ENCODE peak calls at places on chromosomes 11 and 22, in eight cellular contexts. One of them, this sample, is unnamed.

GRCh38 chr11:45795379-45795778 is 9.6 kb upstream of the SLC35C1 start:
- DNase-seq in T follicular helper cell: no peak
- DNase-seq in CD4-positive, alpha-beta memory T cell: no peak
- DNase-seq in central memory CD4-positive, alpha-beta T cell: no peak
- DNase-seq in AG10803: no peak
- DNase-seq in naive thymus-derived CD8-positive, alpha-beta T cell: no peak
- DNase-seq in tibial artery: peak
- DNase-seq in AG04450: no peak
- DNase-seq in this sample: no peak

GRCh38 chr11:45568031-45568430 is 97.4 kb downstream of the CHST1 start:
- DNase-seq in naive thymus-derived CD8-positive, alpha-beta T cell: no peak
- DNase-seq in tibial artery: no peak
- DNase-seq in AG10803: no peak
- DNase-seq in T follicular helper cell: no peak
- DNase-seq in CD4-positive, alpha-beta memory T cell: no peak
- DNase-seq in AG04450: no peak
- DNase-seq in central memory CD4-positive, alpha-beta T cell: no peak
- DNase-seq in this sample: no peak

GRCh38 chr11:63939351-63939920 is 634 bp downstream of the NAA40 start:
- DNase-seq in T follicular helper cell: no peak
- DNase-seq in CD4-positive, alpha-beta memory T cell: no peak
- DNase-seq in AG10803: no peak
- DNase-seq in tibial artery: no peak
- DNase-seq in naive thymus-derived CD8-positive, alpha-beta T cell: no peak
- DNase-seq in AG04450: no peak
- DNase-seq in central memory CD4-positive, alpha-beta T cell: no peak
- DNase-seq in this sample: no peak

GRCh38 chr11:124656759-124657627 is 16.5 kb downstream of the SIAE start:
- DNase-seq in CD4-positive, alpha-beta memory T cell: no peak
- DNase-seq in naive thymus-derived CD8-positive, alpha-beta T cell: no peak
- DNase-seq in AG04450: no peak
- DNase-seq in T follicular helper cell: no peak
- DNase-seq in central memory CD4-positive, alpha-beta T cell: no peak
- DNase-seq in tibial artery: no peak
- DNase-seq in AG10803: no peak
- DNase-seq in this sample: no peak

GRCh38 chr11:72326151-72326842 is 82.3 kb upstream of the PHOX2A start:
- DNase-seq in central memory CD4-positive, alpha-beta T cell: no peak
- DNase-seq in naive thymus-derived CD8-positive, alpha-beta T cell: no peak
- DNase-seq in T follicular helper cell: no peak
- DNase-seq in tibial artery: no peak
- DNase-seq in CD4-positive, alpha-beta memory T cell: no peak
- DNase-seq in AG10803: peak
- DNase-seq in AG04450: no peak
- DNase-seq in this sample: no peak

GRCh38 chr22:19022755-19023154 is 86.7 kb upstream of the PRODH start:
- DNase-seq in tibial artery: no peak
- DNase-seq in T follicular helper cell: no peak
- DNase-seq in CD4-positive, alpha-beta memory T cell: peak
- DNase-seq in naive thymus-derived CD8-positive, alpha-beta T cell: peak
- DNase-seq in AG10803: no peak
- DNase-seq in central memory CD4-positive, alpha-beta T cell: peak
- DNase-seq in AG04450: no peak
- DNase-seq in this sample: no peak

GRCh38 chr11:43948341-43949185 is 6.1 kb downstream of the C11orf96 start:
- DNase-seq in AG10803: no peak
- DNase-seq in naive thymus-derived CD8-positive, alpha-beta T cell: no peak
- DNase-seq in tibial artery: no peak
- DNase-seq in CD4-positive, alpha-beta memory T cell: no peak
- DNase-seq in T follicular helper cell: no peak
- DNase-seq in AG04450: no peak
- DNase-seq in central memory CD4-positive, alpha-beta T cell: no peak
- DNase-seq in this sample: no peak

GRCh38 chr22:28607710-28608109 is 71.9 kb downstream of the TTC28 start:
- DNase-seq in tibial artery: no peak
- DNase-seq in central memory CD4-positive, alpha-beta T cell: no peak
- DNase-seq in naive thymus-derived CD8-positive, alpha-beta T cell: no peak
- DNase-seq in CD4-positive, alpha-beta memory T cell: no peak
- DNase-seq in T follicular helper cell: no peak
- DNase-seq in AG04450: peak
- DNase-seq in AG10803: no peak
- DNase-seq in this sample: no peak

GRCh38 chr11:106306942-106307341 is 229.5 kb downstream of the AASDHPPT start:
- DNase-seq in naive thymus-derived CD8-positive, alpha-beta T cell: no peak
- DNase-seq in tibial artery: no peak
- DNase-seq in central memory CD4-positive, alpha-beta T cell: no peak
- DNase-seq in AG04450: no peak
- DNase-seq in CD4-positive, alpha-beta memory T cell: no peak
- DNase-seq in T follicular helper cell: no peak
- DNase-seq in AG10803: no peak
- DNase-seq in this sample: no peak

GRCh38 chr11:17542249-17542648 is 2.0 kb downstream of the USH1C start:
- DNase-seq in tibial artery: peak
- DNase-seq in T follicular helper cell: no peak
- DNase-seq in CD4-positive, alpha-beta memory T cell: no peak
- DNase-seq in naive thymus-derived CD8-positive, alpha-beta T cell: no peak
- DNase-seq in AG10803: no peak
- DNase-seq in central memory CD4-positive, alpha-beta T cell: no peak
- DNase-seq in AG04450: no peak
- DNase-seq in this sample: no peak

This sample was measured in astrocyte of the cerebellum.